ENCODE peak calls at places on chromosomes 2 and 18, in eight cellular contexts. N, B, W, M, Y, S, H and Z are unnamed samples.

GRCh38 chr2:171083426-171083825 is 77.3 kb downstream of the TLK1 start:
- DNase-seq in H (no peak), S (no peak), B (no peak), M (no peak), W (no peak), N (no peak), Y (no peak), Z (no peak)

GRCh38 chr2:23782126-23782525 is 144.8 kb downstream of the ATAD2B start:
- DNase-seq in N (no peak), B (no peak), S (no peak), Y (no peak), W (no peak), H (no peak), M (no peak), Z (no peak)

GRCh38 chr2:109209941-109210340 is 80.9 kb downstream of the SH3RF3 start:
- DNase-seq in B (no peak), N (no peak), W (no peak), M (no peak), S (no peak), Y (no peak), H (no peak), Z (no peak)

GRCh38 chr2:9914384-9915065 is 37.0 kb upstream of the GRHL1 start:
- DNase-seq in M (no peak), Y (peak), B (peak), H (no peak), S (no peak), W (no peak), N (no peak), Z (no peak)

GRCh38 chr18:48153641-48154481 is 223.4 kb upstream of the SMAD2 start:
- DNase-seq in N (no peak), B (no peak), M (peak), H (no peak), W (no peak), Y (peak), S (no peak), Z (no peak)

GRCh38 chr2:24721470-24721869 is 71.7 kb downstream of the PTRHD1 start:
- DNase-seq in B (no peak), N (peak), H (no peak), M (peak), S (no peak), W (peak), Y (peak), Z (no peak)

GRCh38 chr18:1498216-1498615 is 593.5 kb downstream of the ADCYAP1 start:
- DNase-seq in S (no peak), Y (no peak), H (no peak), M (no peak), W (no peak), B (no peak), N (no peak), Z (no peak)

GRCh38 chr18:45384137-45384998 is 230.9 kb upstream of the SLC14A2 start:
- DNase-seq in W (peak), Y (peak), B (peak), N (no peak), H (peak), S (no peak), M (peak), Z (no peak)

GRCh38 chr2:239375278-239376061 is 25.4 kb downstream of the HDAC4 start:
- DNase-seq in S (no peak), B (no peak), M (peak), N (peak), W (peak), H (peak), Y (no peak), Z (no peak)

GRCh38 chr2:183078163-183078466 is 432 bp upstream of the DUSP19 start:
- DNase-seq in H (peak), W (no peak), B (no peak), M (no peak), N (no peak), Y (no peak), S (no peak), Z (no peak)

GRCh38 chr2:71727562-71727961 is 274.2 kb downstream of the DYSF start:
- DNase-seq in H (no peak), Y (no peak), N (peak), W (no peak), S (no peak), B (no peak), M (no peak), Z (no peak)

GRCh38 chr2:191038241-191038725 is 24.3 kb upstream of the STAT1 start:
- DNase-seq in N (no peak), H (no peak), W (no peak), S (no peak), B (no peak), Y (no peak), M (no peak), Z (no peak)

GRCh38 chr18:50331691-50332090 is 43.2 kb upstream of the SKA1 start:
- DNase-seq in M (no peak), S (no peak), B (no peak), W (no peak), H (no peak), N (no peak), Y (no peak), Z (no peak)

GRCh38 chr2:151789055-151789834 is 39.0 kb downstream of the ARL5A start:
- DNase-seq in B (no peak), S (no peak), N (no peak), Y (no peak), W (no peak), H (no peak), M (no peak), Z (no peak)

GRCh38 chr18:58218111-58218510 is 174.1 kb downstream of the NEDD4L start:
- DNase-seq in N (no peak), B (no peak), M (no peak), S (no peak), Y (no peak), H (no peak), W (no peak), Z (no peak)

GRCh38 chr2:138948070-138948539 is 167.9 kb upstream of the NXPH2 start:
- DNase-seq in S (no peak), M (no peak), W (peak), H (no peak), B (peak), Y (peak), N (no peak), Z (no peak)

GRCh38 chr2:238763471-238763995 is 84.4 kb upstream of the TWIST2 start:
- DNase-seq in W (no peak), B (no peak), Y (no peak), H (no peak), N (no peak), S (no peak), M (no peak), Z (peak)

GRCh38 chr2:197075754-197076337 is 149.3 kb upstream of the PGAP1 start:
- DNase-seq in W (no peak), H (no peak), B (no peak), M (no peak), S (no peak), N (no peak), Y (no peak), Z (no peak)

GRCh38 chr2:64595397-64596160 is 58.1 kb downstream of the SERTAD2 start:
- DNase-seq in H (no peak), M (no peak), N (no peak), B (peak), S (no peak), Y (no peak), W (no peak), Z (no peak)

GRCh38 chr2:65064728-65065552 is 8.7 kb downstream of the CEP68 start:
- DNase-seq in M (peak), W (peak), N (peak), B (no peak), Y (peak), S (peak), H (no peak), Z (peak)

GRCh38 chr2:127085260-127085666 is 21.7 kb downstream of the BIN1 start:
- DNase-seq in H (no peak), W (no peak), B (no peak), N (no peak), Y (no peak), M (no peak), S (no peak), Z (no peak)

GRCh38 chr2:234960091-234961088 is 8.6 kb downstream of the SH3BP4 start:
- DNase-seq in M (no peak), B (no peak), H (no peak), S (no peak), N (no peak), W (no peak), Y (no peak), Z (peak)

GRCh38 chr2:165634855-165635254 is 159.2 kb downstream of the GALNT3 start:
- DNase-seq in N (peak), Y (no peak), H (no peak), M (peak), W (peak), S (no peak), B (no peak), Z (no peak)

GRCh38 chr2:2699117-2699497 is 368.0 kb upstream of the MYT1L start:
- DNase-seq in H (no peak), N (no peak), B (no peak), Y (no peak), W (no peak), S (no peak), M (no peak), Z (no peak)

GRCh38 chr2:210480079-210480478 is 3.5 kb upstream of the LANCL1 start:
- DNase-seq in S (no peak), N (no peak), B (no peak), H (no peak), Y (no peak), W (no peak), M (no peak), Z (no peak)

GRCh38 chr2:43127208-43127940 is 99.0 kb downstream of the ZFP36L2 start:
- DNase-seq in H (peak), S (peak), N (peak), B (peak), W (peak), M (no peak), Y (peak), Z (no peak)

GRCh38 chr2:46749042-46749461 is 166.6 kb downstream of the MCFD2 start:
- DNase-seq in W (no peak), Y (no peak), H (no peak), M (no peak), S (no peak), N (no peak), B (no peak), Z (no peak)

GRCh38 chr2:241988146-241988545 is 118.6 kb downstream of the RTP5 start:
- DNase-seq in S (no peak), Y (no peak), H (peak), N (no peak), M (peak), B (no peak), W (no peak), Z (no peak)

GRCh38 chr2:162710282-162710891 is 128.2 kb downstream of the KCNH7 start:
- DNase-seq in H (no peak), Y (no peak), N (no peak), M (no peak), W (no peak), B (no peak), S (no peak), Z (no peak)

GRCh38 chr2:216572582-216573578 is 60.3 kb upstream of the IGFBP2 start:
- DNase-seq in Y (peak), H (no peak), M (peak), S (no peak), N (peak), B (peak), W (peak), Z (no peak)

GRCh38 chr2:110679337-110679707 is 1.5 kb upstream of the BUB1 start:
- DNase-seq in H (no peak), M (peak), W (no peak), N (no peak), S (no peak), B (no peak), Y (no peak), Z (no peak)
- TF ChIP-seq POLR2A in H (no peak), M (no peak), W (no peak), N (no peak), S (no peak), B (no peak), Y (no peak), Z (no peak)

DNA sequence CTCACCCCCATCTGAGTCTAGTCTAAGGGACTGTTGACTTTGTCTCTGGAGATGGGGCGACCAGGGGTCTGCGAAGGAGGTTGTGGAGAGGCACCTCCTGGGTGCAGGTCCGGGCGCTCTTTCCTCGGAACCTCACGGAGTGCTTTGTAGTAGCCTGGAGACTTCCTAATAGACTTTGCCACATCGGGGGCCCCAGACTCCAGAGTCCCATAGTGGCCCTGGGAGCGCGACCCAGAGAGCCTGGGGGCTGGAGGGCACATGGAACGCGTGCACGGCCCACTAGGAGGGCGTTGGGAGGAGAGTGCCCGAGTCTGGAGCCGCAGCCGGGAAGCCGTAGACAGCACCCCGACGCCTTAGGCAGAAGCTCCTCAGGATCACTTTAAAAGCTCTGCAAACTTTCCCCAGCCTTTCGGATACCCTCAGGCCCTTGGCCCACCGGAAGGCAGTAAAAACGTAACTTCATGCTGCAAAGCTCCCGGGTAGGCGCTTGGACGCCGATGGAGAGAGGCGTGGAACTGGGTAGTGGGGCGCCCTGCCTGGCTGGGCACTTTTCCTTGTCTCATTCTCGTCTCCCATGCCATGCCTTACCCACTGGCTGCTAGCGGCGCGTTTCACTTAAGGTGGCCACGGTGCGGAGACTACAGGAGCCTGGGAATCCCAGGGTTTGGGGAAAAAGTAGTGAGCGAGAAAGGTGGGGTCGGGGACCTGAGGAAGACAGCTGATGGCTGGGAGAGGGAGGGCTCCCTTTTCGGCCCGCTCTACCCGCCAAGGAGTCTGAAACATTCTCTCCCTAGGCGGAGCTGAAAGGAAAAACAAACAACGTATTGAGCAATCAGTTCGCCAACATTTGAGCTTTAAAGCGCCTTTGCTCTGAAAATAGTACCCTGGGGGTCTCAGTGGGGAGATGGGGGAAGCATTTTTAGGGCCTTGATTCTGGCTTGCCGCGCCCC is 141.7 kb downstream of the MEIS1 start:
- DNase-seq in S (no peak), W (no peak), N (peak), M (peak), Y (peak), H (peak), B (no peak), Z (no peak)
- H3K4me3 ChIP-seq in S (peak), W (peak), N (peak), M (peak), Y (peak), H (peak), B (no peak), Z (peak)

DNA sequence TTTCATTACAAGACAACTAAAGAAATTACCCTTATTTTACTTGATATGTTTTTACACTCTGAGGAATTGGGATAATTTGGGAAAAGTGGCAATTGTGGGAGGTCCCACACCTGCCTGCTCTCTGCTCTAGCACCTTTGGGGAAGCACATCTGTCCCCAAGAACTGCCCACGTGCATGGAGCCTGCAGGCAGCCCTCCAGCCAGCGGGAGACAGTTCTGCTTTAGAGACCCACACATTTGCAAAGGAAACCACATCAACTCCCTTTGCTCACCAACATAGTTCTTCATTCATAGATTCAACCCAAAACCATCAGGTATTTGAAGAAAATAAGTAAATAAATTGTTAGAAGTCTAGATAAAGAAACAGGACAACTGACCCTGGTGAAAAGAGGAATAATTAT is 239.9 kb upstream of the ID2 start:
- DNase-seq in H (no peak), Y (no peak), N (peak), W (no peak), M (no peak), B (no peak), S (no peak), Z (no peak)
- TF ChIP-seq POLR2A in H (no peak), Y (no peak), N (no peak), W (no peak), M (no peak), B (no peak), S (no peak), Z (no peak)

GRCh38 chr2:237729681-237730475 is 68.7 kb upstream of the RBM44 start:
- DNase-seq in B (no peak), W (no peak), M (no peak), S (no peak), N (no peak), Y (no peak), H (no peak), Z (no peak)

GRCh38 chr2:237733677-237734300 is 64.8 kb upstream of the RBM44 start:
- DNase-seq in Y (peak), S (no peak), N (peak), H (no peak), M (no peak), W (no peak), B (no peak), Z (peak)

GRCh38 chr2:237732070-237732469 is 66.5 kb upstream of the RBM44 start:
- DNase-seq in M (no peak), W (no peak), N (peak), B (no peak), H (no peak), S (no peak), Y (no peak), Z (no peak)

GRCh38 chr2:237732790-237733349 is 65.7 kb upstream of the RBM44 start:
- DNase-seq in S (no peak), W (peak), H (no peak), Y (peak), B (no peak), M (no peak), N (peak), Z (no peak)

DNA sequence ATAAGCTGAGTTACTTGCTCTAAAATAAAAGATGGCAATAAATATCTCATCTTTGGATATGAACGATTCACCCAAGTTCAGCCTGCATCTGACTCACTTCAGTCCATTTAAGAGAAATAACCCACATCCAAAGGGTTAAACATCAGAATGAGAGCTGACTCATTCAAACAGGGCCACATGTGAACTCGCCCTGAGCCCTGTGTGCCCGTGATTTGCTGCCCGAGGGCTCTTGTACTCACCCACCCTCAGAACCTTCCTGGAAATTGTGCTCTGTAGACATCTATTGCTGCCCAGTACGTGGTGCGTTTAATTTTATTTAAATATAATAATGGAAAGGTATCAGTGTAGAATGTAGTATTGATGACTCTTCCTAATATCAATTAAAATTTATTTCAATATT is 66.9 kb upstream of the RBM44 start:
- DNase-seq in S (no peak), B (peak), H (no peak), W (no peak), N (peak), Y (peak), M (no peak), Z (no peak)
- H3K4me3 ChIP-seq in S (no peak), B (peak), H (no peak), W (no peak), N (no peak), Y (no peak), M (no peak), Z (no peak)

GRCh38 chr2:123720760-123721159 is 304.3 kb upstream of the CNTNAP5 start:
- DNase-seq in Y (no peak), H (no peak), B (no peak), W (no peak), N (no peak), S (no peak), M (no peak), Z (no peak)
- TF ChIP-seq POLR2A in Y (no peak), H (no peak), B (no peak), W (no peak), N (no peak), S (no peak), M (no peak), Z (no peak)